ENCODE peak calls at places on chromosomes 6 and 20, in nine cellular contexts. P is kidney; K is CD8-positive, alpha-beta T cell; Z is osteocyte; S is nephron progenitor cell; Y is H9; F is stomach; G is foreskin fibroblast; U is IMR-90. X is an unnamed sample.

GRCh38 chr6:89272611-89273010 is 42.5 kb downstream of the GABRR2 start:
- DNase-seq in U (no peak), F (no peak), S (no peak), Y (no peak), K (no peak), G (no peak), P (no peak), Z (no peak), X (no peak)

GRCh38 chr6:29737707-29738630 is 14.7 kb downstream of the HLA-F start:
- DNase-seq in G (peak; percentile 61), P (no peak), S (peak; percentile 70), K (peak; percentile 52), F (peak; percentile 71), U (peak; percentile 66), Y (peak; percentile 84), Z (peak; percentile 78), X (peak; percentile 82)

GRCh38 chr20:25076731-25077609 is 5.0 kb downstream of the VSX1 start:
- DNase-seq in Y (peak; percentile 36), P (no peak), U (peak; percentile 1), G (peak; percentile 10), Z (peak; percentile 69), F (peak; percentile 19), S (no peak), K (no peak), X (peak; percentile 41)

GRCh38 chr20:43936805-43937204 is 22.2 kb downstream of the TOX2 start:
- DNase-seq in S (no peak), Z (no peak), Y (no peak), U (no peak), G (no peak), K (no peak), P (no peak), F (no peak), X (no peak)

GRCh38 chr6:147274012-147274411 is 69.8 kb downstream of the STXBP5 start:
- DNase-seq in S (no peak), F (no peak), Y (no peak), Z (no peak), K (no peak), U (no peak), G (no peak), P (no peak), X (no peak)

GRCh38 chr6:84464471-84464870 is 237.0 kb upstream of the CEP162 start:
- DNase-seq in Z (no peak), F (no peak), U (no peak), P (no peak), K (no peak), Y (no peak), S (no peak), G (no peak), X (no peak)

GRCh38 chr20:47274449-47275108 is 81.9 kb downstream of the ZMYND8 start:
- DNase-seq in P (no peak), S (no peak), K (no peak), F (no peak), Y (no peak), U (peak; percentile 97), Z (no peak), G (peak; percentile 90), X (peak; percentile 81)

GRCh38 chr6:42929928-42930360 is 664 bp downstream of the CNPY3 start:
- DNase-seq in F (peak; percentile 32), U (peak; percentile 82), Z (no peak), Y (no peak), K (peak; percentile 41), G (peak; percentile 79), P (no peak), S (no peak), X (peak; percentile 96)

GRCh38 chr6:87431263-87431662 is 23.5 kb downstream of the CFAP206 start:
- DNase-seq in U (no peak), F (no peak), K (no peak), Z (no peak), Y (no peak), G (no peak), S (no peak), P (no peak), X (no peak)

GRCh38 chr6:149202967-149203366 is 114.5 kb upstream of the TAB2 start:
- DNase-seq in S (no peak), F (no peak), Z (no peak), P (no peak), Y (no peak), U (no peak), G (no peak), K (no peak), X (no peak)

GRCh38 chr6:44224154-44224977 is 971 bp downstream of the SLC29A1 start:
- DNase-seq in S (peak; percentile 38), P (peak; percentile 59), Z (no peak), U (peak; percentile 8), K (no peak), F (no peak), Y (no peak), G (no peak), X (peak; percentile 43)

GRCh38 chr20:22862645-22863230 is 172.4 kb upstream of the SSTR4 start:
- DNase-seq in Z (no peak), K (no peak), Y (no peak), P (no peak), S (no peak), U (no peak), G (no peak), F (no peak), X (no peak)

GRCh38 chr20:44526129-44526528 is 4.3 kb upstream of the SERINC3 start:
- DNase-seq in S (no peak), U (peak; percentile 52), F (no peak), K (no peak), Y (peak; percentile 60), P (no peak), Z (no peak), G (peak; percentile 40), X (no peak)

GRCh38 chr20:18645196-18645745 is 57.4 kb downstream of the DTD1 start:
- DNase-seq in S (no peak), F (no peak), P (no peak), U (no peak), K (no peak), Y (no peak), G (no peak), Z (no peak), X (no peak)

GRCh38 chr6:170306324-170307079 is at the start of gene FAM120B:
- DNase-seq in F (peak; percentile 98), G (peak; percentile 96), U (peak; percentile 93), P (peak; percentile 99), S (peak; percentile 90), K (peak; percentile 94), Y (peak; percentile 78), Z (peak; percentile 99), X (peak; percentile 97)
- TF ChIP-seq CTCF in F (no peak), G (no peak), U (no peak), P (no peak), S (no peak), K (no peak), Y (no peak), Z (no peak), X (no peak)

DNA sequence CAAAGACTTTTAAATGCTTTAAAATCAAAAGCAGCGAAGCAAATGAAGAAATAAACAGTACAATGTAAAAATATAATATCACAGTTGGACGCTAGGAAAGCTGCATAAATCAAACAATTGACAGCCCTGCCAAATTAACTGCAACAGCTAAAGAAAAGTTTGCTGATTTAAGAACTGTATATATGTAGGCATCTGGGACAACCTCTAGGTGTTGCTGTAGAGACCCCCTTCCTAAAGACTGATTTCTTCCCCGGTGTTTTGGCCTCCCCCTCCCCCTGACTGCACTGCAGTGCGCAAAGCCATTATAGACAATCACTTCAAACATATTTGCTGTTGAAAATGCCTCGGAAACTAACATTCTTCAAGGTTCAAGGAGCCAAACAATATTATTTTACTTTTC is 1.1 kb downstream of the ELOVL4 start:
- DNase-seq in G (peak; percentile 3), P (no peak), K (no peak), U (peak; percentile 35), Y (peak; percentile 47), F (no peak), Z (no peak), S (peak; percentile 37), X (peak; percentile 19)
- TF ChIP-seq CTCF in G (no peak), P (no peak), K (peak; percentile 55), U (peak; percentile 39), Y (peak; percentile 70), F (no peak), Z (peak; percentile 63), S (peak; percentile 62), X (peak; percentile 26)

GRCh38 chr6:63689421-63689820 is 53.8 kb downstream of the PHF3 start:
- DNase-seq in K (no peak), S (no peak), G (no peak), Y (no peak), U (no peak), F (no peak), Z (no peak), P (no peak), X (no peak)
- TF ChIP-seq CTCF in K (no peak), S (no peak), G (no peak), Y (no peak), U (peak; percentile 5), F (no peak), Z (peak; percentile 24), P (no peak), X (no peak)

DNA sequence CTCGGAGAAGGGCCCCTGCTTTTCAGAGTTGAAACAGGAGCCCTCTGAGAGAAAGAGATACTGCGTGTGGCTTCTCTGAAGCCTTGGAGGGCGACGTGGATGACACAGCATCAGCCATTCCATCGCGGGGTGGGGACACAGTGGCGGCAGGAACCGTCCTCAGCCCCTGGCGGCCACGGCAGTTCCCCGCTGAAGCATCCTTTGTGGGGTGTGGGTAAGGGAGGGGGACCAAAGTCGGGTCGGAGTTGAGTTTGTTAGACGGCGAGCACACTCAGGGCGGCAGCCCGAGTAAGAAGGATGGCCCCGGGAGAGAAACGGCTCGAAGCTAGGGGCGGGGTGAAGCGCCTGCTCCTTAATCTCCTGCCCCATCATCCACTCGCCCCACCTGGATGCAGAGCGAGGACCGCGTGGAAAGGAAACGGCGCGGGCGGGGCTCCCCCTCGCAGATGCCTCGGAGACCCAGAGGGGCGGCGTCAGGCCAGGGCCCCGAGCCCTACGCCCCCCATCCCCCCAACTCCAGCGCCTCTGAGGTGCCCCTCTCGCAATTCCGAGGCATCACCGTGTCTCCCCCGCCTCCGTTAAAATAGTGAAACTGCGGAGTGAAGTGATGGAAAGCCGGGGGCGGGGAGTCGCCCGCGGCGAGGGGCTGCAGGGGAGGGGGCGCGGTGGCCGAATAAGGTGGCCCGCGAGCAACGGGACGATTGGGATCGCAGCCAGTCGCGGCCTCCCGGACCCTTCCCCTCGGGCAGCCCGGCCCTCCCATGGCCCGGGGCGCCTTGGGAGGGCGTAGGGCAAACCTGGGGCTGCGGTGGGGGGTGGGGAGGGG is 796 bp upstream of the RREB1 start:
- DNase-seq in S (peak; percentile 48), U (peak; percentile 16), G (peak; percentile 19), P (peak; percentile 86), Z (no peak), Y (peak; percentile 48), F (no peak), K (peak; percentile 55), X (peak; percentile 72)
- TF ChIP-seq CTCF in S (no peak), U (no peak), G (no peak), P (peak; percentile 2), Z (no peak), Y (peak; percentile 18), F (no peak), K (peak; percentile 52), X (peak; percentile 53)

X was measured in GM12865.